ENCODE peak calls at places on chromosomes 5 and 9, in seven cellular contexts. Q is H1, H is HEK293T, I is HCT116, A is K562, O is HepG2, P is GM12878. Z is an unnamed sample.

GRCh38 chr5:139797335-139797734 is 1.7 kb downstream of the PSD2 start:
- DNase-seq in Q (no peak), H (no peak), I (no peak), A (no peak), O (no peak), P (no peak), Z (no peak)

GRCh38 chr5:141875022-141875740 is 3.0 kb downstream of the PCDH1 start:
- DNase-seq in Q (no peak), H (no peak), I (no peak), A (no peak), O (no peak), P (no peak), Z (no peak)

GRCh38 chr5:135243194-135244191 is 155.5 kb downstream of the MACROH2A1 start:
- DNase-seq in Q (peak), H (no peak), I (no peak), A (no peak), O (peak), P (no peak), Z (no peak)

GRCh38 chr9:113857875-113858274 is 18.2 kb upstream of the ZNF618 start:
- DNase-seq in Q (no peak), H (no peak), I (no peak), A (no peak), O (no peak), P (no peak), Z (no peak)

GRCh38 chr5:157366741-157367684 is 93.0 kb upstream of the NIPAL4 start:
- DNase-seq in Q (no peak), H (peak), I (no peak), A (peak), O (peak), P (no peak), Z (peak)

GRCh38 chr5:31854625-31855526 is 215.9 kb downstream of the PDZD2 start:
- DNase-seq in Q (peak), H (peak), I (no peak), A (no peak), O (no peak), P (no peak), Z (peak)

GRCh38 chr9:108682191-108682590 is 173.6 kb downstream of the ACTL7B start:
- DNase-seq in Q (no peak), H (no peak), I (no peak), A (no peak), O (no peak), P (no peak), Z (no peak)

GRCh38 chr5:174172104-174172965 is 126.8 kb downstream of the NSG2 start:
- DNase-seq in Q (no peak), H (no peak), I (no peak), A (no peak), O (no peak), P (no peak), Z (peak)

GRCh38 chr5:73482383-73483193 is 15.7 kb upstream of the BTF3 start:
- DNase-seq in Q (no peak), H (no peak), I (no peak), A (peak), O (no peak), P (no peak), Z (no peak)

GRCh38 chr5:88660947-88661869 is 221.8 kb downstream of the MEF2C start:
- DNase-seq in Q (peak), H (peak), I (peak), A (peak), O (no peak), P (no peak), Z (peak)

GRCh38 chr5:146409081-146409671 is 38.0 kb upstream of the TCERG1 start:
- DNase-seq in Q (no peak), H (no peak), I (no peak), A (no peak), O (no peak), P (no peak), Z (no peak)

GRCh38 chr5:53335115-53335514 is 145.3 kb upstream of the FST start:
- DNase-seq in Q (no peak), H (no peak), I (no peak), A (no peak), O (no peak), P (no peak), Z (no peak)

GRCh38 chr5:38636626-38637025 is 80.2 kb upstream of the LIFR start:
- DNase-seq in Q (no peak), H (no peak), I (peak), A (no peak), O (no peak), P (no peak), Z (no peak)

GRCh38 chr5:128844354-128844923 is 120.8 kb upstream of the SLC27A6 start:
- DNase-seq in Q (no peak), H (no peak), I (no peak), A (no peak), O (no peak), P (no peak), Z (no peak)

GRCh38 chr9:133582501-133583045 is 26.6 kb downstream of the FAM163B start:
- DNase-seq in Q (no peak), H (no peak), I (no peak), A (no peak), O (no peak), P (no peak), Z (no peak)

GRCh38 chr9:21782207-21782606 is 20.2 kb upstream of the MTAP start:
- DNase-seq in Q (no peak), H (no peak), I (peak), A (no peak), O (no peak), P (no peak), Z (no peak)

GRCh38 chr5:35404701-35405100 is 174.4 kb upstream of the PRLR start:
- DNase-seq in Q (no peak), H (peak), I (no peak), A (no peak), O (no peak), P (no peak), Z (no peak)

GRCh38 chr9:94861589-94862241 is 135.2 kb downstream of the AOPEP start:
- DNase-seq in Q (peak), H (no peak), I (no peak), A (no peak), O (no peak), P (no peak), Z (no peak)

GRCh38 chr9:85248514-85249312 is 493.0 kb downstream of the AGTPBP1 start:
- DNase-seq in Q (no peak), H (no peak), I (no peak), A (no peak), O (no peak), P (no peak), Z (no peak)

GRCh38 chr5:75089137-75089536 is 36.8 kb upstream of the GCNT4 start:
- DNase-seq in Q (no peak), H (no peak), I (no peak), A (no peak), O (no peak), P (no peak), Z (no peak)

GRCh38 chr5:116209166-116209565 is 124.3 kb downstream of the COMMD10 start:
- DNase-seq in Q (no peak), H (no peak), I (no peak), A (no peak), O (no peak), P (no peak), Z (no peak)

GRCh38 chr9:127904888-127905728 is 5.7 kb upstream of the ST6GALNAC6 start:
- DNase-seq in Q (no peak), H (no peak), I (no peak), A (peak), O (no peak), P (no peak), Z (no peak)

GRCh38 chr5:131974956-131975726 is 29.7 kb upstream of the MEIKIN start:
- DNase-seq in Q (peak), H (no peak), I (no peak), A (no peak), O (no peak), P (no peak), Z (no peak)

GRCh38 chr9:97768731-97769130 is 71.6 kb upstream of the XPA start:
- DNase-seq in Q (no peak), H (no peak), I (no peak), A (no peak), O (no peak), P (no peak), Z (no peak)

GRCh38 chr9:130607640-130608420 is 28.5 kb downstream of the FUBP3 start:
- DNase-seq in Q (no peak), H (no peak), I (no peak), A (no peak), O (no peak), P (no peak), Z (no peak)

GRCh38 chr5:169242175-169242848 is 58.6 kb downstream of the SLIT3 start:
- DNase-seq in Q (no peak), H (no peak), I (no peak), A (peak), O (no peak), P (no peak), Z (no peak)

GRCh38 chr5:178625679-178626483 is 969 bp downstream of the CLK4 start:
- DNase-seq in Q (no peak), H (peak), I (no peak), A (peak), O (no peak), P (no peak), Z (no peak)

GRCh38 chr5:119417891-119418781 is 34.2 kb upstream of the HSD17B4 start:
- DNase-seq in Q (no peak), H (no peak), I (no peak), A (peak), O (no peak), P (no peak), Z (no peak)

GRCh38 chr9:93620881-93621820 is 44.8 kb downstream of the PHF2 start:
- DNase-seq in Q (peak), H (no peak), I (no peak), A (no peak), O (no peak), P (no peak), Z (no peak)

GRCh38 chr5:147601652-147602051 is 91.8 kb upstream of the DPYSL3 start:
- DNase-seq in Q (no peak), H (no peak), I (no peak), A (no peak), O (no peak), P (no peak), Z (no peak)

GRCh38 chr9:6080154-6080716 is 64.8 kb upstream of the RANBP6 start:
- DNase-seq in Q (peak), H (peak), I (peak), A (peak), O (peak), P (peak), Z (peak)

GRCh38 chr5:37207802-37208201 is 41.4 kb downstream of the CPLANE1 start:
- DNase-seq in Q (no peak), H (no peak), I (no peak), A (no peak), O (no peak), P (no peak), Z (no peak)

GRCh38 chr5:123157797-123158528 is 68.9 kb downstream of the PRDM6 start:
- DNase-seq in Q (no peak), H (peak), I (peak), A (no peak), O (no peak), P (no peak), Z (no peak)

GRCh38 chr9:130074391-130075115 is 20.8 kb downstream of the GPR107 start:
- DNase-seq in Q (no peak), H (no peak), I (no peak), A (no peak), O (no peak), P (no peak), Z (no peak)

GRCh38 chr9:79764377-79764776 is 192.6 kb downstream of the TLE4 start:
- DNase-seq in Q (no peak), H (peak), I (no peak), A (no peak), O (no peak), P (no peak), Z (no peak)

GRCh38 chr9:2216591-2216990 is 201.4 kb downstream of the SMARCA2 start:
- DNase-seq in Q (no peak), H (no peak), I (no peak), A (no peak), O (no peak), P (no peak), Z (no peak)
- TF ChIP-seq SP1 in Q (no peak), H (no peak), I (no peak), A (no peak), O (no peak), P (no peak), Z (no peak)

DNA sequence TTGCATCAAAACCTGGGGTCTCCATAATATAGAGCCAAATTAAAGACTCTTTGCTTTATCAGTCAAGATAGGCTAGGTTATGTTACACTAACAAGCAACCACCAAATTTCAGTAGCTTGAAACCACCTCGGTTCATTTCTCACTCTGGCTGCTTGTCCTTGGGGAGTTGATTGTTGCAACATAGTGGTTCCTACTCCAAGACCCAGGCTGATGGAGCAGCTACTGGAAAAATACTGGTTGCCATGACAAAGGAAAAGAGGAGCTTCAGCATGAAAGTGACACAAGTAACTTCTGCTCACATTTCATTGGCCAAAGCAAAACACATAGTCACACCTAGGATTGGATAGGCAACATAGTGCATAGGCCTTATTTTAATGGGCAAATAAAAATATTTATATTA is 18.5 kb upstream of the RCL1 start:
- DNase-seq in Q (no peak), H (no peak), I (no peak), A (no peak), O (no peak), P (no peak), Z (no peak)
- TF ChIP-seq SP1 in Q (no peak), H (no peak), I (no peak), A (no peak), O (no peak), P (no peak), Z (no peak)

DNA sequence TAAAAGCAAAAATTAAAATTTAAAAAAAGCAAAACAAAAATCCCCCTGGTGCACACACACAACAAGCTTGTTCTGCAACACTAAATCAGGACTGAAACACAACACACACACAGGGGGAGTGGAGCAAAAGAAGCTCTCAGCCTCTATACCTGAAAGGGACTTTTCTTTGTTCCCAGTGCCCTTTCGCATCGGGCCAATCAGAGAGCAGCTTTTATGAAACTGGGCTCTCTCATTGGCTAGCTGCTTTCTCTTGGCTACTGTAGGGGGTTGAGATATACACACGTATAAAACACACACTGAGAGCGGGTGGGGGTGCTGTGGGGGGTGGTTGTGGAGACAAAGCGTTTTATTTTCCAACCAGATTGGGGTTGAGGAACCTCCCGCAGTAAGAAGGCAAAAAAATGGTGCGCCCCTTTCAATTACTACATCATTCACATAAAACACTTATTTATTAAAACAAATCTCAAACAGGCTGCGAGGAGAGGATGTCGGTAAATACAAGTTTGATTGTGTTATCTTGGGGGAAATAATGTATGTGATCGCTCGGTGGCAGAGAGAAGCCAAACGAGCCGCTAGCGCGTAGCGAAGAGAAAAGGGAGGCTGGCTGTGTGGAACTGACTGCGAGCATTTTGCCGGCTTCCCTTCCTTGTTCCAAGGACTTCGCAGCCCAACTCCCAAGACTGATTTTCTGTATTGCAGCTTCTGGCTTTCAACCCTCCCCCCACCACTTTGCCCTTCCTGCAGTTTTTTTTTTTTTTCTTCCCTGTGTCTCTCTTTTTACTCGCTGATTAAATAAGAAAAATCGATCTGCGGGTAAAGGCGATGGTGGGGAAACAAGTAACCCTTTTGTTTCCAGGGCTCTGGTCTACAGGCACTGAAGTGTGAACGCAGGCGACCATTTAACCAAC is 2.5 kb upstream of the ZNF608 start:
- DNase-seq in Q (peak), H (peak), I (peak), A (peak), O (peak), P (peak), Z (peak)
- TF ChIP-seq SP1 in Q (peak), H (no peak), I (peak), A (no peak), O (no peak), P (peak), Z (no peak)

GRCh38 chr5:111551569-111552275 is 39.4 kb upstream of the STARD4 start:
- DNase-seq in Q (no peak), H (no peak), I (no peak), A (no peak), O (no peak), P (no peak), Z (no peak)

GRCh38 chr5:111550282-111551020 is 38.1 kb upstream of the STARD4 start:
- DNase-seq in Q (peak), H (peak), I (peak), A (peak), O (peak), P (peak), Z (peak)

GRCh38 chr5:111548992-111549649 is 36.8 kb upstream of the STARD4 start:
- DNase-seq in Q (no peak), H (no peak), I (no peak), A (peak), O (no peak), P (no peak), Z (no peak)

GRCh38 chr5:111548312-111548930 is 36.1 kb upstream of the STARD4 start:
- DNase-seq in Q (no peak), H (no peak), I (no peak), A (no peak), O (no peak), P (no peak), Z (no peak)

DNA sequence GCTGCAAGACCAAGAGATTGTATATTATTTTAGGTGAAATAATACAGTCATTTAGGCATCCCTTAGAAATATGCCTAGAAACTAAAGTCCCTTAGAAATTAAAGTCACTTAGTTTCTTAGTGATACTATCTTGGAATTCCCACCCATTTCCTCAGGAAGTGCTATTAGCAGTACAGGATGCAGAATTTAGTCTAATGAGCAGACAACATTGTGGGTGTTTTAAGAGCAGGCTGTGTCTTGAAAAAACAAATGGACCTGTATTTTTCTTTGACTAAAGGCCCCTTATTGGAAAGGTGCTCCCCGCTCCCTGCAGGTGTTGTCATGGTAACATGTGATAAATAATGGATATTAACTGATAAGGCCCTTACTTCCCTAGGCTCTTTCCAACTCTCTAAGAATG is 38.8 kb upstream of the STARD4 start:
- DNase-seq in Q (no peak), H (no peak), I (no peak), A (no peak), O (no peak), P (no peak), Z (no peak)
- TF ChIP-seq SP1 in Q (no peak), H (no peak), I (no peak), A (no peak), O (no peak), P (no peak), Z (no peak)

DNA sequence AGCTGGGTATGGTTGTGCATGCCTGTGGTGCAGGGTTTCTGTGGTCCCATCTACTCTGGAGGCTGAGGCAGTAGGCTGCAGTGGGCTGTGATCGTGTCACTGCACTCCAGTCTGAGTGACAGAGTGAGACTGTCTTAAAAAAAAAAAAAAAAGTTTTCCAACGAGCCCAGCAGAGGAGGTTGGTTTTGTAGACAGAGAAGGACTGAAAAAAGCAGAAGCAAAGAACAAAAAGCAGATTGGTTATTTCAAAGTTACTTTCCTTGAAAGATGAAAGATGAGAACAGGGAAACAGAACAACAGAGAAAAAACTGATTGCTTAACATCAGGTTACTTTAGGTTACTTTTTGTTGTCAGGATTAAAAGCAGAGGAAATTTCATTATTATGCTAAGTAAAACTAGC is 78.0 kb downstream of the ANKRD55 start:
- DNase-seq in Q (no peak), H (no peak), I (no peak), A (no peak), O (no peak), P (no peak), Z (no peak)
- TF ChIP-seq SP1 in Q (no peak), H (no peak), I (no peak), A (no peak), O (no peak), P (no peak), Z (no peak)

GRCh38 chr5:159097461-159098284 is 2.0 kb downstream of the EBF1 start:
- DNase-seq in Q (peak), H (no peak), I (no peak), A (no peak), O (no peak), P (no peak), Z (peak)
- TF ChIP-seq SP1 in Q (no peak), H (no peak), I (no peak), A (no peak), O (no peak), P (no peak), Z (no peak)

DNA sequence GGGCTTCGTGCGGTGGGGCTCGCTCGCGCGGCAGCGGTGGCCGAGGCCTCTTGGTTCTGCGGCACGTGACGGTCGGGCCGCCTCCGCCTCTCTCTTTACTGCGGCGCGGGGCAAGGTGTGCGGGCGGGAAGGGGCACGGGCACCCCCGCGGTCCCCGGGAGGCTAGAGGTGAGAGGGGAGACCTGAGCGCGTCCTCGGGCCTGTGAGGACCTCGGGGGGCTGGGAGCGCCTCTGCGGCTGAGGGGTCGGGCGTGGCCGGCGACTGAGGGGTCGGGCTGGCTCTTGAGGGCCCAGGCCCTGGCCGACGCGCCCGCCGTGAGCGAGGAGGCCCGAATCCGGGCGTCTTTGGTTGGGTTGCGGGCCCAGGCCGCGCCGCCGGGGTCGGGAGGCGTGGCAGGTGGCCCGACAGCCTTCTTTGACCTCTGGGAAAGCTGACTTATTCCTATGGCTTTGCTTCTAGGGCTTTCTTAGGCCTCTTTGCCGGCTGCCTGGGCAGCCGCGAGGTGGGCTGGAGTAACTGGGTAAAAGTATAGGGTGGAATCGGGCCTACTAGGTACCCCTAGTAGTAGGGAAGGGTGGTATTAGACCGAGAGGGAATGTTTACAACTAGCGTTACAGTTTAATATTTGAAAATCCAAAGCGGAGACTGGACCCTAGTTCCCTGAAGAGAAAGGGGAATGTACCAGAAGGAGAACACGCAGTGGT is at the start of gene CANX:
- DNase-seq in Q (no peak), H (peak), I (no peak), A (peak), O (no peak), P (no peak), Z (no peak)
- TF ChIP-seq SP1 in Q (no peak), H (no peak), I (no peak), A (peak), O (no peak), P (no peak), Z (peak)

GRCh38 chr9:35277649-35278359 is 116.0 kb downstream of the UNC13B start:
- DNase-seq in Q (no peak), H (no peak), I (no peak), A (no peak), O (no peak), P (no peak), Z (no peak)
- TF ChIP-seq SP1 in Q (no peak), H (no peak), I (no peak), A (no peak), O (no peak), P (no peak), Z (no peak)